ENCODE peak calls at places on chromosomes 11 and 22, in six cellular contexts. One of them, this sample, is unnamed.

GRCh38 chr22:19629331-19629719 is 85.0 kb upstream of the SEPTIN5 start:
- DNase-seq in HFFc6: no peak
- DNase-seq in MV-4-11: no peak
- DNase-seq in left kidney: peak; percentile 52
- DNase-seq in fibroblast of pulmonary artery: no peak
- DNase-seq in ELF-1: peak; percentile 26
- DNase-seq in this sample: no peak

GRCh38 chr11:47236482-47236881 is 12.1 kb downstream of the ACP2 start:
- DNase-seq in HFFc6: peak; percentile 26
- DNase-seq in ELF-1: no peak
- DNase-seq in fibroblast of pulmonary artery: peak; percentile 30
- DNase-seq in left kidney: no peak
- DNase-seq in MV-4-11: no peak
- DNase-seq in this sample: no peak

GRCh38 chr11:33861366-33861765 is 30.5 kb downstream of the LMO2 start:
- DNase-seq in MV-4-11: no peak
- DNase-seq in fibroblast of pulmonary artery: no peak
- DNase-seq in ELF-1: no peak
- DNase-seq in HFFc6: no peak
- DNase-seq in left kidney: no peak
- DNase-seq in this sample: no peak

GRCh38 chr22:28978158-28978557 is 83.5 kb downstream of the C22orf31 start:
- DNase-seq in fibroblast of pulmonary artery: peak; percentile 43
- DNase-seq in ELF-1: no peak
- DNase-seq in MV-4-11: no peak
- DNase-seq in HFFc6: no peak
- DNase-seq in left kidney: no peak
- DNase-seq in this sample: no peak

GRCh38 chr22:25754527-25755202 is 12.7 kb downstream of the MYO18B start:
- DNase-seq in HFFc6: no peak
- DNase-seq in MV-4-11: no peak
- DNase-seq in left kidney: no peak
- DNase-seq in fibroblast of pulmonary artery: peak; percentile 87
- DNase-seq in ELF-1: peak; percentile 13
- DNase-seq in this sample: no peak

GRCh38 chr11:75145972-75146519 is 4.9 kb upstream of the SLCO2B1 start:
- DNase-seq in HFFc6: no peak
- DNase-seq in ELF-1: peak; percentile 55
- DNase-seq in MV-4-11: no peak
- DNase-seq in fibroblast of pulmonary artery: no peak
- DNase-seq in left kidney: no peak
- DNase-seq in this sample: no peak

GRCh38 chr11:20156876-20157613 is 3.2 kb downstream of the DBX1 start:
- DNase-seq in fibroblast of pulmonary artery: no peak
- DNase-seq in ELF-1: peak; percentile 42
- DNase-seq in HFFc6: no peak
- DNase-seq in left kidney: no peak
- DNase-seq in MV-4-11: no peak
- DNase-seq in this sample: no peak

GRCh38 chr11:126114486-126115252 is 52.0 kb upstream of the CDON start:
- DNase-seq in HFFc6: no peak
- DNase-seq in MV-4-11: no peak
- DNase-seq in fibroblast of pulmonary artery: no peak
- DNase-seq in ELF-1: no peak
- DNase-seq in left kidney: peak; percentile 85
- DNase-seq in this sample: no peak

GRCh38 chr11:15622231-15622890 is 507.6 kb downstream of the INSC start:
- DNase-seq in ELF-1: peak; percentile 62
- DNase-seq in left kidney: no peak
- DNase-seq in fibroblast of pulmonary artery: no peak
- DNase-seq in HFFc6: no peak
- DNase-seq in MV-4-11: no peak
- DNase-seq in this sample: no peak

GRCh38 chr11:110298298-110298765 is 1.9 kb upstream of the RDX start:
- DNase-seq in fibroblast of pulmonary artery: no peak
- DNase-seq in MV-4-11: no peak
- DNase-seq in HFFc6: no peak
- DNase-seq in ELF-1: no peak
- DNase-seq in left kidney: no peak
- DNase-seq in this sample: no peak

GRCh38 chr11:43119275-43119970 is 192.4 kb upstream of the API5 start:
- DNase-seq in left kidney: no peak
- DNase-seq in ELF-1: no peak
- DNase-seq in HFFc6: no peak
- DNase-seq in fibroblast of pulmonary artery: no peak
- DNase-seq in MV-4-11: no peak
- DNase-seq in this sample: no peak

GRCh38 chr22:43263645-43264514 is 76.9 kb upstream of the TTLL12 start:
- DNase-seq in ELF-1: no peak
- DNase-seq in fibroblast of pulmonary artery: peak; percentile 91
- DNase-seq in left kidney: peak; percentile 88
- DNase-seq in MV-4-11: peak; percentile 87
- DNase-seq in HFFc6: peak; percentile 6
- DNase-seq in this sample: peak; percentile 52

GRCh38 chr11:75717608-75718403 is at the start of gene MOGAT2:
- DNase-seq in left kidney: no peak
- DNase-seq in ELF-1: no peak
- DNase-seq in HFFc6: no peak
- DNase-seq in MV-4-11: no peak
- DNase-seq in fibroblast of pulmonary artery: no peak
- DNase-seq in this sample: no peak

GRCh38 chr11:15967966-15968365 is 388.4 kb downstream of the SOX6 start:
- DNase-seq in left kidney: no peak
- DNase-seq in ELF-1: no peak
- DNase-seq in MV-4-11: peak; percentile 36
- DNase-seq in fibroblast of pulmonary artery: peak; percentile 94
- DNase-seq in HFFc6: no peak
- DNase-seq in this sample: no peak

This sample was measured in activated CD8-positive, alpha-beta memory T cell treated with anti-CD3 and anti-CD28 coated beads for 48 hours.